ENCODE peak calls at places on chromosomes 7 and 10, in ten cellular contexts. G is sigmoid colon, U is choroid plexus epithelial cell, Z is breast epithelium, Y is GM23248, L is NT2/D1, I is esophagus squamous epithelium, B is lung, V is lower lobe of right lung, T is NB4. W is an unnamed sample.
A peak's percentile ranks its signal among the peaks of the same experiment; 100 is the strongest.

GRCh38 chr7:55571534-55572377 is 546 bp downstream of the VOPP1 start:
- DNase-seq in G (peak; percentile 79), U (peak; percentile 57), Z (no peak), Y (peak; percentile 73), L (no peak), I (no peak), B (peak; percentile 54), V (peak; percentile 76), T (peak; percentile 80), W (peak; percentile 20)

GRCh38 chr10:46035923-46036849 is 5.8 kb upstream of the NCOA4 start:
- DNase-seq in G (no peak), U (no peak), Z (no peak), Y (no peak), L (no peak), I (no peak), B (no peak), V (no peak), T (no peak), W (no peak)

GRCh38 chr10:974038-974784 is 14.0 kb upstream of the GTPBP4 start:
- DNase-seq in G (no peak), U (peak; percentile 10), Z (no peak), Y (peak; percentile 13), L (no peak), I (no peak), B (peak; percentile 80), V (peak; percentile 76), T (peak; percentile 48), W (peak; percentile 17)

GRCh38 chr7:47153076-47153475 is 428.8 kb downstream of the TNS3 start:
- DNase-seq in G (no peak), U (peak; percentile 98), Z (no peak), Y (peak; percentile 76), L (no peak), I (no peak), B (peak; percentile 83), V (no peak), T (peak; percentile 45), W (peak; percentile 91)

GRCh38 chr7:1301054-1301811 is 68.6 kb downstream of the UNCX start:
- DNase-seq in G (no peak), U (no peak), Z (no peak), Y (no peak), L (no peak), I (no peak), B (no peak), V (no peak), T (no peak), W (no peak)

GRCh38 chr10:132471484-132471883 is 66.1 kb upstream of the INPP5A start:
- DNase-seq in G (no peak), U (no peak), Z (no peak), Y (no peak), L (no peak), I (no peak), B (no peak), V (peak; percentile 34), T (no peak), W (no peak)

GRCh38 chr7:33824911-33825459 is 80.4 kb upstream of the BMPER start:
- DNase-seq in G (no peak), U (peak; percentile 33), Z (no peak), Y (no peak), L (no peak), I (no peak), B (no peak), V (no peak), T (no peak), W (peak; percentile 37)

GRCh38 chr7:149863500-149863899 is 10.3 kb upstream of the ATP6V0E2 start:
- DNase-seq in G (no peak), U (no peak), Z (no peak), Y (no peak), L (no peak), I (no peak), B (no peak), V (no peak), T (no peak), W (no peak)

GRCh38 chr7:32479574-32480200 is 10.5 kb downstream of the LSM5 start:
- DNase-seq in G (no peak), U (peak; percentile 83), Z (no peak), Y (peak; percentile 71), L (peak; percentile 67), I (no peak), B (no peak), V (no peak), T (peak; percentile 77), W (peak; percentile 66)

GRCh38 chr10:129968937-129969527 is 5.0 kb upstream of the EBF3 start:
- DNase-seq in G (peak; percentile 64), U (peak; percentile 66), Z (no peak), Y (peak; percentile 77), L (no peak), I (no peak), B (no peak), V (peak; percentile 51), T (peak; percentile 82), W (peak; percentile 52)

GRCh38 chr10:132243141-132243540 is 56.4 kb downstream of the DPYSL4 start:
- DNase-seq in G (no peak), U (no peak), Z (no peak), Y (no peak), L (no peak), I (no peak), B (no peak), V (no peak), T (no peak), W (no peak)

DNA sequence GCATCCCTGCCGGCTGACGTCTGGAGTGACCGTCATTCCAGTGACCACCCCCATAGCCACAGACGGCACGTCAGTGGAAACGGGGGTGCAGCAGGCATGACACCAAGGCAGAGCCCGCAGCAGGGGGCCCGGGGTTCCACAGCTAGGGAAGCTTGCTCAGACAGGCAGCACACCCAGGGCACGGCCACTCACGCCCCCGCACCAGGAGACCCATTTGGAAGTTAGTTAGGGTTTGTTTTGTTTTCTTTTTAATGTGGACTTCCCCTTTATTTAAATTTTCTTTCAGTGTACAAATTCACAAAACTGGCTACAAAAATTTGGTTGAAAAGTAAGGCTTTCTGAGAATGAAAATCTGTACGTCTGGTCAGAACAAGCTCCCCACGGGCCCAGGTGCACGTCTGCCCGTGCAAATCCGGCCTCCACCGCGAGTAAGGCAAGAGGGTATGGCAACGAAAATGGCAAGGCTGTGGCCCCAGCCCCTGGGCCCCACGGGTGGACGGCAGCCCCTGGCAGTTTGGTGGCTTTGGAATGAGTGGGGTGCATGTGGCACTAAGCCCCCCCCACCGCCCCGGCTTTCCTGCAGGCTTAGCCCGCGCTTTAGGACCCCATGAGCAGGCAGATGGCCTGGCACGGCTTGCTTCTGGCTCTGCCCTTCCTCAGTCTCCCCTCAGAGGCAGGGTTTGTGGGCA is 124.2 kb downstream of the FAM53B start:
- DNase-seq in G (no peak), U (no peak), Z (no peak), Y (no peak), L (no peak), I (no peak), B (no peak), V (no peak), T (peak; percentile 86), W (no peak)
- H3K4me3 ChIP-seq in G (no peak overlapping the region), U (no peak overlapping the region), Z (no peak overlapping the region), Y (no peak overlapping the region), L (no peak overlapping the region), I (no peak overlapping the region), B (no peak overlapping the region), V (no peak overlapping the region), T (no peak overlapping the region), W (no peak overlapping the region)

DNA sequence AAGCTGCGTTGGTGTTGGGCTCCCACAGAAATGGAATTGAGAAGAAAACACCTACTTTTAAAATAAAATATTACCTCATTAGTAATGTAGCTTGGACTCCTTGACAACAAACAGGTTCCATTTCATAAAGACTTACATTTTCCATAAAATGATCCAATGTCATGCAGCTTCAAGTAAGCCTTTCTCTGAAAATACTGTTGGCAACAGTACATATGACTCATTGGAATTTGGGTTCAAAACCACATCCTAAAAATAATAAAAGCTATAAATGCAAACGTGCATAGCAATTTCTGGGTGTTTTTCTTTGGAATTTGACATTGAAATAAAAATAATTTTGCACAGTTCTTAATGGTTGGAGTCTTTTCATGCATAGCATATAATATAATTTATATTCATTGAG is 47.9 kb downstream of the FHIP2A start:
- DNase-seq in G (no peak), U (peak; percentile 92), Z (no peak), Y (peak; percentile 75), L (no peak), I (no peak), B (no peak), V (no peak), T (peak; percentile 9), W (peak; percentile 82)
- H3K4me3 ChIP-seq in G (no peak overlapping the region), U (no peak overlapping the region), Z (no peak overlapping the region), Y (peak overlapping the region; percentile 14), L (no peak overlapping the region), I (no peak overlapping the region), B (no peak overlapping the region), V (no peak overlapping the region), T (no peak overlapping the region), W (no peak overlapping the region)

GRCh38 chr10:117272195-117273076 is 31.5 kb downstream of the SLC18A2 start:
- DNase-seq in G (no peak), U (no peak), Z (no peak), Y (no peak), L (no peak), I (no peak), B (no peak), V (no peak), T (peak; percentile 20), W (no peak)

GRCh38 chr10:117268907-117269306 is 28.0 kb downstream of the SLC18A2 start:
- DNase-seq in G (no peak), U (no peak), Z (no peak), Y (no peak), L (no peak), I (no peak), B (no peak), V (no peak), T (no peak), W (no peak)

GRCh38 chr10:117273980-117274379 is 33.1 kb downstream of the SLC18A2 start:
- DNase-seq in G (no peak), U (no peak), Z (no peak), Y (no peak), L (no peak), I (no peak), B (no peak), V (no peak), T (no peak), W (no peak)

GRCh38 chr10:117274509-117274908 is 33.6 kb downstream of the SLC18A2 start:
- DNase-seq in G (no peak), U (no peak), Z (no peak), Y (no peak), L (no peak), I (no peak), B (no peak), V (no peak), T (no peak), W (no peak)

DNA sequence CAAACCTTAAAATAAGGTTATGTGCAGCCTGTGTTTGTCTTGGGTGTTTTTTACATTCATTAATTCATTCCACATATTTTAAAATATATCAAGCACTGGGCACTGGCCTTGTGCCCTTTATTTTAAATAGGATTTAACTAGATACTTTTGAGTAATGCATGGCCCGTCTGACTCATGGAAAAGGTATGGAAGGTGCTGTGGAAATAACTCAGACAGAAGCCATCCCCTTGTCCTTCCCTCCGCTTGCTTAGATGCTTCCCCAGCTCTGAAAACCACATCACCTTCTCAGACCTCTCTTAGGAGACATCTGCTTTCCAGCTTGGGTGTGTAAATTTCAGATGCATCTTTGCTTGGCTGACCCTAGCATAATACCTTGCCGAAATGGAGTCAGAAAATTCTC is 30.5 kb downstream of the SLC18A2 start:
- DNase-seq in G (no peak), U (peak; percentile 57), Z (no peak), Y (peak; percentile 43), L (no peak), I (no peak), B (no peak), V (no peak), T (no peak), W (peak; percentile 9)
- H3K4me3 ChIP-seq in G (no peak overlapping the region), U (no peak overlapping the region), Z (no peak overlapping the region), Y (no peak overlapping the region), L (no peak overlapping the region), I (no peak overlapping the region), B (no peak overlapping the region), V (no peak overlapping the region), T (no peak overlapping the region), W (no peak overlapping the region)

GRCh38 chr10:22833781-22834180 is 94.1 kb upstream of the ARMC3 start:
- DNase-seq in G (no peak), U (no peak), Z (no peak), Y (no peak), L (no peak), I (no peak), B (no peak), V (no peak), T (no peak), W (no peak)
- H3K4me3 ChIP-seq in G (no peak overlapping the region), U (no peak overlapping the region), Z (no peak overlapping the region), Y (no peak overlapping the region), L (no peak overlapping the region), I (no peak overlapping the region), B (no peak overlapping the region), V (no peak overlapping the region), T (no peak overlapping the region), W (no peak overlapping the region)